ENCODE peak calls at places on chromosome 12, in five cellular contexts. A is keratinocyte, W is spleen, H is stomach, Y is ovary. I is an unnamed sample. For H3K9me3 and H3K4me1, the result is how much of the 10 kb centered on the place peaks cover.

GRCh38 chr12:31245822-31246469 is 80.0 kb downstream of the SINHCAF start:
- DNase-seq in Y (no peak), W (no peak), A (no peak), H (no peak), I (no peak)

GRCh38 chr12:55742719-55743130 is at the start of gene GDF11:
- DNase-seq in A (no peak), W (peak), H (peak), Y (peak), I (peak)

GRCh38 chr12:2653461-2653965 is 141.3 kb upstream of the FKBP4 start:
- DNase-seq in H (no peak), W (peak), Y (no peak), A (no peak), I (no peak)

GRCh38 chr12:114319422-114319821 is 86.5 kb downstream of the TBX5 start:
- DNase-seq in A (no peak), H (no peak), Y (no peak), W (no peak), I (no peak)

GRCh38 chr12:607541-608001 is 55.7 kb downstream of the NINJ2 start:
- DNase-seq in A (no peak), Y (no peak), W (no peak), H (peak), I (no peak)

GRCh38 chr12:558595-558994 is 98.9 kb downstream of the B4GALNT3 start:
- DNase-seq in H (no peak), A (no peak), W (no peak), Y (no peak), I (no peak)

GRCh38 chr12:71472441-71472911 is 32.9 kb downstream of the LGR5 start:
- DNase-seq in W (no peak), A (no peak), H (no peak), Y (no peak), I (no peak)

GRCh38 chr12:108696111-108696995 is 35.0 kb downstream of the CORO1C start:
- DNase-seq in W (no peak), Y (no peak), H (no peak), A (peak), I (no peak)

GRCh38 chr12:24838531-24838950 is 110.4 kb downstream of the BCAT1 start:
- DNase-seq in W (no peak), Y (no peak), A (no peak), H (no peak), I (peak)

GRCh38 chr12:53223006-53223305 is 9.1 kb downstream of the RARG start:
- DNase-seq in A (no peak), Y (no peak), W (peak), H (no peak), I (no peak)

GRCh38 chr12:105814283-105814682 is 324.5 kb downstream of the NUAK1 start:
- DNase-seq in Y (no peak), A (no peak), W (no peak), H (no peak), I (no peak)

GRCh38 chr12:116529048-116529447 is 30.1 kb upstream of the MAP1LC3B2 start:
- DNase-seq in W (no peak), Y (no peak), A (no peak), H (no peak), I (no peak)

GRCh38 chr12:321606-322326 is 59.1 kb upstream of the SLC6A13 start:
- DNase-seq in Y (no peak), W (no peak), A (no peak), H (no peak), I (no peak)

GRCh38 chr12:5083955-5084849 is 40.5 kb downstream of the KCNA5 start:
- DNase-seq in A (peak), W (no peak), Y (no peak), H (no peak), I (no peak)

GRCh38 chr12:120241561-120242274 is 23.8 kb downstream of the PXN start:
- DNase-seq in H (no peak), A (no peak), Y (peak), W (no peak), I (no peak)

DNA sequence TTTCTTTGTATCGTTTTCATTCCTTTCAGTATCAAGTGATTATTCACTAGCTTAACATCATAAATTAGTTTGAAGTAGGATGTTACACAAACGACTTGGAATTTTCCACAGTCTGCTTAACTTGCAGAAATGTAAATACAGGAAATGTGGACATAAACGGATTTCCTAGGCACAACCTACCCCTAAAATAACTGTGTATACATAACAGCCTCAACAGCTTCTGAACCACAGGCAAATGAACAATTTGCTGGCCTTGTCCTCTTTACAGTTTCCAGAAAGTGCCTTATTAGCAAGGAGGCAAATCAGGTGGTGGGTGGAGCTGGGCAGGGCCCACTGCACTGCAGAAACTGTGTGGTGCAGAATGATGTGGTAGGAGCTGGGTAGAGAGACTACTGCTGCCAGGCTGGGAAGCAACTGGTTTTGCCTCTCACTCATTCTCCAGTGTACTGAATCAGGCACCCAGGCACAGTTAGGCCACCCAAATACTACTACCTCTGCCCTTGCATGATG is 14.1 kb downstream of the DRAM1 start:
- DNase-seq in H (peak), Y (no peak), A (no peak), W (no peak), I (no peak)
- H3K9me3 ChIP-seq in H (under half), Y (under half), A (under half), W (under half), I (under half)

DNA sequence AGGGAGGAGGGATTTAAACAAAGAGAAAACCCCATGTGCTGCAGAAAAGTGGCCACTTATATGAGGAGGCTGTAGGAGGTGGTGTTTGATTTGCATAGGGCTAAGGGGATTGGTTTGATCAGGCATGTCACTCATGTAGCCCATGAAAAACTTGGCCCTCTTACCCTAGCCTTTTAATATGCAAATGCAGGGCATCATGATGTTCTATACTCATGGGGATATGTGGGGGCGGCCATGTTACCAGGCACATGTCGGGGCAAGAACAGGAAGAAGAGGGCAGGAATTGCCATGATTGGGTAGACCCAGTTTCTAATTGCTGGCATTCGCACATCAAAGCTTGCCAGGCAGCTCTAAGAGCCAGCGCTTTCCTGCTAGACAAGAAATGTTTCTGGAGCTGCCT is 28.8 kb downstream of the KLRK1 start:
- DNase-seq in A (no peak), Y (no peak), W (no peak), H (no peak), I (peak)
- H3K27ac ChIP-seq in A (peak), Y (no peak), W (no peak), H (peak), I (no peak)

GRCh38 chr12:103933237-103933636 is 3.0 kb downstream of the HSP90B1 start:
- DNase-seq in Y (no peak), H (no peak), W (no peak), A (no peak), I (no peak)
- H3K4me1 ChIP-seq in Y (under half), H (half or more), W (under half), A (under half), I (under half)

GRCh38 chr12:88237954-88238353 is 95.8 kb downstream of the TMTC3 start:
- DNase-seq in H (no peak), A (peak), W (no peak), Y (no peak), I (no peak)
- H3K9me3 ChIP-seq in H (under half), A (under half), W (under half), Y (under half), I (under half)

GRCh38 chr12:119177724-119178380 is 879 bp upstream of the HSPB8 start:
- DNase-seq in H (no peak), Y (no peak), W (no peak), A (no peak), I (no peak)
- H3K27ac ChIP-seq in H (peak), Y (no peak), W (peak), A (no peak), I (peak)

GRCh38 chr12:47778842-47779241 is 5.8 kb downstream of the SLC48A1 start:
- DNase-seq in A (no peak), W (peak), H (no peak), Y (no peak), I (no peak)
- H3K4me1 ChIP-seq in A (under half), W (under half), H (half or more), Y (under half), I (half or more)

I was measured in gastrocnemius medialis.